ENCODE peak calls at places on chromosomes 3 and 15, in nine cellular contexts. G is activated CD8-positive, alpha-beta T cell treated with anti-CD3 and anti-CD28 coated beads for 36 hours; J is BJ; W is BE2C; X is AG09309; E is fibroblast of pulmonary artery; Z is Calu3; A is fibroblast of lung; L is GM06990. B is an unnamed sample.
A peak's percentile ranks its signal among the peaks of the same experiment; 100 is the strongest.

GRCh38 chr3:20305647-20306046 is 119.6 kb upstream of the SGO1 start:
- DNase-seq in G (no peak), J (no peak), W (no peak), X (no peak), E (no peak), Z (no peak), A (no peak), L (no peak), B (no peak)

GRCh38 chr3:197522183-197522715 is 33.5 kb downstream of the BDH1 start:
- DNase-seq in G (no peak), J (no peak), W (no peak), X (no peak), E (no peak), Z (peak; percentile 38), A (no peak), L (no peak), B (no peak)

GRCh38 chr15:63973212-63974009 is 72.9 kb downstream of the DAPK2 start:
- DNase-seq in G (no peak), J (peak; percentile 91), W (no peak), X (peak; percentile 82), E (peak; percentile 29), Z (no peak), A (peak; percentile 59), L (no peak), B (peak; percentile 49)

GRCh38 chr3:5194341-5194740 is 6.8 kb downstream of the EDEM1 start:
- DNase-seq in G (no peak), J (no peak), W (no peak), X (no peak), E (no peak), Z (no peak), A (no peak), L (no peak), B (no peak)

GRCh38 chr3:119639494-119640350 is 20.7 kb downstream of the POPDC2 start:
- DNase-seq in G (peak; percentile 28), J (no peak), W (no peak), X (no peak), E (no peak), Z (no peak), A (no peak), L (peak; percentile 59), B (peak; percentile 43)

GRCh38 chr15:66927326-66928077 is 137.9 kb upstream of the SMAD3 start:
- DNase-seq in G (no peak), J (no peak), W (no peak), X (no peak), E (peak; percentile 81), Z (no peak), A (no peak), L (no peak), B (peak; percentile 56)

GRCh38 chr3:89032331-89033063 is 74.9 kb upstream of the EPHA3 start:
- DNase-seq in G (no peak), J (no peak), W (no peak), X (no peak), E (peak; percentile 34), Z (peak; percentile 34), A (peak; percentile 50), L (no peak), B (peak; percentile 37)

GRCh38 chr3:67376416-67376815 is 278.0 kb downstream of the SUCLG2 start:
- DNase-seq in G (no peak), J (no peak), W (no peak), X (no peak), E (no peak), Z (no peak), A (peak; percentile 3), L (no peak), B (no peak)

GRCh38 chr3:70973558-70973957 is 610.0 kb downstream of the FOXP1 start:
- DNase-seq in G (no peak), J (no peak), W (no peak), X (no peak), E (peak; percentile 65), Z (no peak), A (peak; percentile 85), L (no peak), B (peak; percentile 81)

GRCh38 chr15:98865397-98866339 is 141.9 kb downstream of the PGPEP1L start:
- DNase-seq in G (peak; percentile 75), J (no peak), W (peak; percentile 95), X (no peak), E (peak; percentile 79), Z (peak; percentile 74), A (peak; percentile 80), L (peak; percentile 67), B (peak; percentile 76)

GRCh38 chr15:65730560-65731172 is 61.4 kb downstream of the DENND4A start:
- DNase-seq in G (no peak), J (no peak), W (no peak), X (no peak), E (peak; percentile 62), Z (no peak), A (no peak), L (no peak), B (peak; percentile 24)

DNA sequence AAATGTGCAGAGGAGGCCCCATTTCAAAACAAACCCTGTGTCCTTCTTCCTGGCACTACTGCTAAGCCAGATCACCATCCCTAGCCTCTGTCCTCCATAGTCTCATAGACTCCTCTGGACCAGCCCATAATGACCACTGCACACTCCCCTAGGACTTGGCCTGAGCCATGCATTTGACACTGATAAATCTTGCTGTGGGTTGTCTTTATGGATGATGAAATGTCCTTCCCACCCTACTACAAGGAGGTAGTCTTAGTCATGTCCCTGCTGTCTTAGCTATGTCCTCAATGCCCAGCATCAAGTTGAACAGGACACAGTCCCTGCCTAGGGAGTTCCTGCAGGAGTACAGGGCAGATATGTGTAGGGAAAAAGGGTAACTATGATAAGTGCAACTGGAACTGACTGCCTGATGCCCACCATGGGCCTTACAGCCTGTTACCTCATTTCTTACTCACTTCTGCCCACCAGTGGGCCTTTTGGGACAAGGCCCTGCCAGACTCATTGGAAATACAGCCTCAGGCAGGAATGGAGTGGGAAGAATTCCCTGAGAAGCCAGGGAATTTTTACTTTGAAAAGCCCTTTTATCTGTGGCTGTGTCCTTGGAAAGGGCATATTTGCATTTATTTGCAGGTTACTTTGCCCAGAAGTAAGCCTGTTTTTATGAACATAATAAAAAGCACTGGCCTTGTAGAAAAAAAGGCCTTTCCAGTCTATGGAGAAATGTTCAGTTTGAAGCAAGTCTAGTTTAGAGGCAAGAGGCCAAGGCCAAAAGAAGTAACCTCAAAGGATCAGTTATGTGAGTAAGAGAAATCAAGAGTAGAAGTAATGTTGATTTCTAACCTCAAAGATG is 199.6 kb upstream of the EIF1B start:
- DNase-seq in G (no peak), J (no peak), W (peak; percentile 51), X (no peak), E (no peak), Z (no peak), A (no peak), L (no peak), B (no peak)
- TF ChIP-seq CTCF in G (no peak), J (peak; percentile 64), W (peak; percentile 76), X (peak; percentile 64), E (peak; percentile 30), Z (no peak), A (peak; percentile 23), L (peak; percentile 17), B (no peak)

DNA sequence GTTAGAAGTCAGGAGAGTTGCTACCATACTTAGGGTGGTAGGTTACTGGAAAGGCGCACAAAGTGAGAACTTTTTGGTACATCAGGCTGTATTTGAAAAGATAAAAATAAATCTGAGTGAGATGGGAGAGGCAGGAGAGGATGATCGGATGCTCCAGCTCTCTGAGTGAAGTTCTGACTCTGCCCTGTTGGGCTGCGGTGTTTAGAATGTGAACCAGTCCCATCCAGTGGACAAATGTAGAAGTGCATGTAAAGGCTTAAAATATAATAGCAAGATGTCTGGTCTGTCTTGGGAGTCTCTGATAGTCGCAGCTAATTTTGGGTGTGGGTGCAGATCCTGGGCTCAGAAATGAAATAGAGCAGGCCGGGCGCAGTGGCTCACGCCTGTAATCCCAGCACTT is 30.4 kb downstream of the ACKR2 start:
- DNase-seq in G (peak; percentile 47), J (peak; percentile 9), W (peak; percentile 38), X (peak; percentile 41), E (peak; percentile 77), Z (peak; percentile 53), A (peak; percentile 59), L (peak; percentile 25), B (peak; percentile 76)
- TF ChIP-seq CTCF in G (peak; percentile 63), J (peak; percentile 77), W (peak; percentile 61), X (peak; percentile 74), E (peak; percentile 82), Z (peak; percentile 40), A (peak; percentile 75), L (peak; percentile 59), B (peak; percentile 83)

GRCh38 chr15:79314186-79314585 is 3.3 kb downstream of the TMED3 start:
- DNase-seq in G (no peak), J (no peak), W (no peak), X (no peak), E (no peak), Z (no peak), A (no peak), L (no peak), B (no peak)

GRCh38 chr15:79310612-79310984 is 314 bp upstream of the TMED3 start:
- DNase-seq in G (no peak), J (no peak), W (no peak), X (no peak), E (peak; percentile 37), Z (no peak), A (peak; percentile 37), L (no peak), B (peak; percentile 27)

GRCh38 chr15:79308874-79309273 is 2.0 kb upstream of the TMED3 start:
- DNase-seq in G (no peak), J (no peak), W (no peak), X (no peak), E (no peak), Z (no peak), A (no peak), L (no peak), B (no peak)

GRCh38 chr15:79311901-79312553 is 1.1 kb downstream of the TMED3 start:
- DNase-seq in G (peak; percentile 15), J (no peak), W (no peak), X (no peak), E (no peak), Z (peak; percentile 30), A (peak; percentile 4), L (peak; percentile 25), B (no peak)

DNA sequence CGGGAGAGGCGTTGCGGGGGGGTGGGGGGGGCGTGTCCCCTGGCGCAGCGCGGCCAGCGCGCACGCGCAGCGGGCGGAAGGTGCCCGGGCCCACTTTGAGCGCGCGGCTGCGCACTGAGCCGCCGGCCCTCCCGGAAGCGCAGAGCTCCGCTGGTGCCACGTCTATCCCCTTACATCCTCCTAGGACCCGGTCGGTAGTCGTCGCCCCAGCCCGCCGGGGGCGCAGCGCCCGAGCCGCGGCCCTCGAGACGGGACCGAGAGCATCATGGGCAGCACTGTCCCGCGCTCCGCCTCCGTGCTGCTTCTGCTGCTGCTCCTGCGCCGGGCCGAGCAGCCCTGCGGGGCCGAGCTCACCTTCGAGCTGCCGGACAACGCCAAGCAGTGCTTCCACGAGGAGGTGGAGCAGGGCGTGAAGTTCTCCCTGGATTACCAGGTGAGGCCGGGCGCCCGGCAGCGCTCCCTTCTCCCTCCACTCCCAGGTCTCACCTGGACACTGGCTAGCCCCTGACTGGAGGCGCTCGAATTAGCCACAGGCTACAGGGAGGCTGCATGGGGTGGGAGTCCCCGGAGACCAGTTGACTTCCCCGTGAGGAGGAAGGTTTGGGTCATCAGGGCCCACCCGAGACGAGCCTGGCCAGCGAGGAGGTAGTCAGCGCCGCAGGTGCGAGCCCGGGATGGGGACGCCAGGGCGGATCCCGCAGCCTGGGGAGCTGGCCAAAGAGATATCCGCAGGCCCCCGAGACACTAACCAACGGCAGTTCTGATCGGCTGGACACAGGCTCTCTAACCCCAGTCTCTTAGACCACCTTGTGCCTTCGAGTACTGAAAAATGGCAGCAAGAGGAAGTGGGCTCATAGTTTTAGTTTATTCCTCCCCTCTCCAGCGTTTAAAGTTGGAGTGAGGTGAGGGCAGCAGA is at the start of gene TMED3:
- DNase-seq in G (peak; percentile 87), J (peak; percentile 35), W (peak; percentile 93), X (peak; percentile 48), E (peak; percentile 86), Z (peak; percentile 90), A (peak; percentile 86), L (peak; percentile 94), B (peak; percentile 83)
- TF ChIP-seq CTCF in G (no peak), J (peak; percentile 46), W (peak; percentile 32), X (no peak), E (no peak), Z (peak; percentile 21), A (no peak), L (peak; percentile 42), B (no peak)

GRCh38 chr15:70265466-70265978 is 167.8 kb upstream of the TLE3 start:
- DNase-seq in G (no peak), J (no peak), W (no peak), X (no peak), E (no peak), Z (no peak), A (no peak), L (no peak), B (no peak)
- TF ChIP-seq CTCF in G (peak; percentile 9), J (peak; percentile 13), W (peak; percentile 34), X (peak; percentile 22), E (peak; percentile 23), Z (no peak), A (no peak), L (peak; percentile 17), B (peak; percentile 12)